ENCODE peak calls at places on chromosomes 1 and 21, in six cellular contexts. E is T-helper 2 cell, F is thoracic aorta, Y is GF-D8, D is nephron progenitor cell, B is activated gamma-delta T cell treated with Interleukin-2 at 50 U/mL for 16 hours. R is an unnamed sample.
A peak's percentile ranks its signal among the peaks of the same experiment; 100 is the strongest.

GRCh38 chr1:230262867-230263572 is 163.1 kb downstream of the PGBD5 start:
- DNase-seq in E (no peak), F (no peak), Y (no peak), D (no peak), B (no peak), R (no peak)

GRCh38 chr1:21783679-21784603 is 992 bp upstream of the USP48 start:
- DNase-seq in E (no peak), F (no peak), Y (peak; percentile 88), D (peak; percentile 87), B (no peak), R (no peak)

GRCh38 chr1:37808369-37809319 is 636 bp upstream of the YRDC start:
- DNase-seq in E (no peak), F (peak; percentile 21), Y (no peak), D (peak; percentile 85), B (no peak), R (peak; percentile 70)

GRCh38 chr1:79711001-79711431 is 704.5 kb upstream of the ADGRL4 start:
- DNase-seq in E (no peak), F (no peak), Y (no peak), D (no peak), B (no peak), R (no peak)

GRCh38 chr1:34845131-34845901 is 14.2 kb downstream of the SMIM12 start:
- DNase-seq in E (no peak), F (no peak), Y (no peak), D (no peak), B (no peak), R (no peak)

GRCh38 chr1:77394166-77394565 is 112.3 kb downstream of the AK5 start:
- DNase-seq in E (no peak), F (no peak), Y (no peak), D (no peak), B (no peak), R (peak; percentile 23)

GRCh38 chr1:160024195-160024905 is 7.4 kb downstream of the PIGM start:
- DNase-seq in E (no peak), F (no peak), Y (no peak), D (no peak), B (no peak), R (no peak)

GRCh38 chr1:33547574-33547973 is 75.1 kb downstream of the ZSCAN20 start:
- DNase-seq in E (no peak), F (no peak), Y (no peak), D (no peak), B (no peak), R (no peak)

GRCh38 chr1:228407118-228408040 is 744 bp upstream of the TRIM11 start:
- DNase-seq in E (no peak), F (no peak), Y (no peak), D (no peak), B (no peak), R (no peak)

GRCh38 chr1:192488058-192488457 is 87.5 kb upstream of the RGS1 start:
- DNase-seq in E (no peak), F (no peak), Y (no peak), D (no peak), B (no peak), R (no peak)

GRCh38 chr1:18575620-18576019 is 55.0 kb upstream of the PAX7 start:
- DNase-seq in E (no peak), F (no peak), Y (no peak), D (peak; percentile 90), B (peak; percentile 41), R (peak; percentile 53)

GRCh38 chr1:177274687-177275211 is 104.0 kb downstream of the BRINP2 start:
- DNase-seq in E (no peak), F (no peak), Y (no peak), D (no peak), B (no peak), R (no peak)

GRCh38 chr1:28815533-28815932 is 3.6 kb downstream of the OPRD1 start:
- DNase-seq in E (no peak), F (no peak), Y (no peak), D (no peak), B (no peak), R (no peak)

GRCh38 chr1:237763137-237763536 is 127.6 kb downstream of the ZP4 start:
- DNase-seq in E (no peak), F (no peak), Y (no peak), D (no peak), B (no peak), R (no peak)

GRCh38 chr21:16891821-16892220 is 621.0 kb upstream of the CXADR start:
- DNase-seq in E (no peak), F (no peak), Y (no peak), D (no peak), B (no peak), R (no peak)

GRCh38 chr1:37458551-37458950 is 15.8 kb upstream of the ZC3H12A start:
- DNase-seq in E (no peak), F (no peak), Y (no peak), D (no peak), B (no peak), R (no peak)

GRCh38 chr1:82401116-82401515 is 600.4 kb downstream of the ADGRL2 start:
- DNase-seq in E (no peak), F (no peak), Y (no peak), D (no peak), B (no peak), R (no peak)

GRCh38 chr1:59290173-59290954 is 6.5 kb upstream of the FGGY start:
- DNase-seq in E (no peak), F (no peak), Y (no peak), D (no peak), B (no peak), R (no peak)

GRCh38 chr1:195763146-195763906 is 844.9 kb downstream of the KCNT2 start:
- DNase-seq in E (no peak), F (no peak), Y (no peak), D (no peak), B (no peak), R (peak; percentile 38)

GRCh38 chr1:2240251-2241156 is 12.4 kb downstream of the SKI start:
- DNase-seq in E (no peak), F (no peak), Y (peak; percentile 51), D (no peak), B (no peak), R (no peak)

GRCh38 chr1:170581041-170581440 is 49.1 kb downstream of the GORAB start:
- DNase-seq in E (no peak), F (no peak), Y (no peak), D (no peak), B (no peak), R (no peak)

GRCh38 chr21:33670076-33670475 is 27.8 kb downstream of the ITSN1 start:
- DNase-seq in E (no peak), F (no peak), Y (no peak), D (no peak), B (no peak), R (no peak)

GRCh38 chr1:119768778-119769177 is at the start of gene HMGCS2:
- DNase-seq in E (no peak), F (no peak), Y (no peak), D (no peak), B (no peak), R (no peak)

R was measured in NCI-H524.